ENCODE peak calls at places on chromosomes 5 and 9, in four cellular contexts. N is fibroblast of lung; P is NCI-H69; W is stimulated activated naive CD4-positive, alpha-beta T cell. V is an unnamed sample.
A peak's percentile ranks its signal among the peaks of the same experiment; 100 is the strongest.

GRCh38 chr9:89312154-89312616 is 1.2 kb downstream of the CKS2 start:
- DNase-seq in N (peak; percentile 40), P (peak; percentile 48), W (no peak), V (no peak)

GRCh38 chr9:71729816-71730526 is 38.3 kb downstream of the CEMIP2 start:
- DNase-seq in N (no peak), P (no peak), W (no peak), V (no peak)

GRCh38 chr9:90034071-90034470 is 429.3 kb downstream of the GADD45G start:
- DNase-seq in N (no peak), P (peak; percentile 72), W (no peak), V (no peak)

GRCh38 chr9:120925535-120926396 is 830 bp downstream of the TRAF1 start:
- DNase-seq in N (peak; percentile 85), P (no peak), W (peak; percentile 17), V (no peak)

GRCh38 chr9:33510264-33511183 is 13.5 kb upstream of the ANKRD18B start:
- DNase-seq in N (peak; percentile 77), P (peak; percentile 88), W (peak; percentile 14), V (peak; percentile 4)

GRCh38 chr9:126722252-126722921 is 82.5 kb upstream of the ZBTB43 start:
- DNase-seq in N (peak; percentile 13), P (peak; percentile 51), W (peak; percentile 70), V (peak; percentile 71)

GRCh38 chr5:177040814-177041410 is 18.4 kb downstream of the ZNF346 start:
- DNase-seq in N (peak; percentile 49), P (no peak), W (no peak), V (no peak)

GRCh38 chr9:136255166-136255538 is 9.5 kb upstream of the QSOX2 start:
- DNase-seq in N (peak; percentile 48), P (no peak), W (no peak), V (no peak)

GRCh38 chr9:128113526-128114325 is 13.8 kb downstream of the PTGES2 start:
- DNase-seq in N (no peak), P (no peak), W (no peak), V (no peak)

GRCh38 chr5:107389130-107389553 is 281.6 kb downstream of the EFNA5 start:
- DNase-seq in N (peak; percentile 57), P (peak; percentile 94), W (no peak), V (no peak)

GRCh38 chr5:34817558-34818351 is 21.2 kb upstream of the TTC23L start:
- DNase-seq in N (no peak), P (no peak), W (no peak), V (no peak)

GRCh38 chr5:17024686-17025180 is 88.6 kb upstream of the MYO10 start:
- DNase-seq in N (peak; percentile 62), P (no peak), W (no peak), V (no peak)

GRCh38 chr9:133458643-133459312 is 1.0 kb upstream of the CACFD1 start:
- DNase-seq in N (no peak), P (peak; percentile 49), W (no peak), V (no peak)

GRCh38 chr9:24698864-24699518 is 153.3 kb upstream of the IZUMO3 start:
- DNase-seq in N (no peak), P (peak; percentile 49), W (no peak), V (no peak)

GRCh38 chr5:135367070-135367469 is 32.0 kb downstream of the MACROH2A1 start:
- DNase-seq in N (peak; percentile 62), P (no peak), W (no peak), V (no peak)

GRCh38 chr5:127785098-127785927 is 82.1 kb downstream of the CCDC192 start:
- DNase-seq in N (peak; percentile 85), P (no peak), W (no peak), V (no peak)

GRCh38 chr9:86079421-86080111 is 19.8 kb downstream of the GOLM1 start:
- DNase-seq in N (no peak), P (peak; percentile 88), W (no peak), V (no peak)

GRCh38 chr5:66207800-66208561 is 63.9 kb downstream of the SREK1 start:
- DNase-seq in N (no peak), P (no peak), W (no peak), V (no peak)

GRCh38 chr9:71812385-71812784 is 44.1 kb upstream of the CEMIP2 start:
- DNase-seq in N (peak; percentile 51), P (peak; percentile 61), W (no peak), V (no peak)

GRCh38 chr9:2050236-2050635 is 35.1 kb downstream of the SMARCA2 start:
- DNase-seq in N (no peak), P (no peak), W (no peak), V (no peak)

GRCh38 chr5:759781-760362 is 24.7 kb downstream of the ZDHHC11B start:
- DNase-seq in N (no peak), P (no peak), W (no peak), V (no peak)

GRCh38 chr5:41182666-41183065 is 30.7 kb downstream of the C6 start:
- DNase-seq in N (no peak), P (no peak), W (no peak), V (no peak)

GRCh38 chr5:178827636-178828035 is 32.1 kb upstream of the ZNF354B start:
- DNase-seq in N (no peak), P (no peak), W (no peak), V (no peak)

GRCh38 chr5:122311888-122312669 is at the start of gene SNCAIP:
- DNase-seq in N (peak; percentile 41), P (peak; percentile 92), W (no peak), V (peak; percentile 33)

GRCh38 chr9:114616684-114617520 is 5.8 kb downstream of the TMEM268 start:
- DNase-seq in N (no peak), P (peak; percentile 59), W (no peak), V (no peak)

GRCh38 chr5:91301459-91301858 is 81.7 kb downstream of the ARRDC3 start:
- DNase-seq in N (peak; percentile 67), P (no peak), W (no peak), V (no peak)

GRCh38 chr5:134769206-134769605 is 10.6 kb downstream of the DDX46 start:
- DNase-seq in N (peak; percentile 68), P (no peak), W (no peak), V (no peak)

GRCh38 chr9:121871431-121872025 is 220.1 kb downstream of the DAB2IP start:
- DNase-seq in N (no peak), P (no peak), W (no peak), V (no peak)

GRCh38 chr5:29379619-29380018 is 1813.9 kb upstream of the CDH6 start:
- DNase-seq in N (no peak), P (no peak), W (no peak), V (no peak)

GRCh38 chr9:105053209-105053652 is 125.3 kb upstream of the ABCA1 start:
- DNase-seq in N (peak; percentile 81), P (no peak), W (no peak), V (no peak)

GRCh38 chr9:137269231-137269772 is 8.2 kb upstream of the TOR4A start:
- DNase-seq in N (peak; percentile 77), P (no peak), W (no peak), V (no peak)

GRCh38 chr5:67725591-67725990 is 490.0 kb upstream of the PIK3R1 start:
- DNase-seq in N (peak; percentile 2), P (no peak), W (no peak), V (no peak)

V was measured in GM12891.